ENCODE peak calls at places on chromosomes 11 and 22, in six cellular contexts. One of them, this sample, is unnamed.

GRCh38 chr11:82732734-82733443 is 775 bp downstream of the FAM181B start:
- DNase-seq in ovary: peak
- DNase-seq in AG04450: no peak
- DNase-seq in colonic mucosa: no peak
- DNase-seq in uterus: peak
- DNase-seq in cardiac muscle cell: peak
- DNase-seq in this sample: peak

GRCh38 chr11:11400635-11401232 is 47.7 kb upstream of the CSNK2A3 start:
- DNase-seq in ovary: no peak
- DNase-seq in AG04450: no peak
- DNase-seq in colonic mucosa: no peak
- DNase-seq in uterus: no peak
- DNase-seq in cardiac muscle cell: no peak
- DNase-seq in this sample: no peak

GRCh38 chr11:12271241-12271640 is 106.1 kb upstream of the PARVA start:
- DNase-seq in ovary: no peak
- DNase-seq in AG04450: no peak
- DNase-seq in colonic mucosa: no peak
- DNase-seq in uterus: no peak
- DNase-seq in cardiac muscle cell: no peak
- DNase-seq in this sample: no peak

GRCh38 chr22:49847751-49848689 is 5.6 kb upstream of the ZBED4 start:
- DNase-seq in ovary: no peak
- DNase-seq in AG04450: no peak
- DNase-seq in colonic mucosa: peak
- DNase-seq in uterus: no peak
- DNase-seq in cardiac muscle cell: peak
- DNase-seq in this sample: peak

GRCh38 chr22:44595841-44596341 is 97.9 kb upstream of the RTL6 start:
- DNase-seq in ovary: no peak
- DNase-seq in AG04450: no peak
- DNase-seq in colonic mucosa: no peak
- DNase-seq in uterus: no peak
- DNase-seq in cardiac muscle cell: no peak
- DNase-seq in this sample: no peak

GRCh38 chr11:37948258-37948657 is 1350.2 kb upstream of the RAG2 start:
- DNase-seq in ovary: no peak
- DNase-seq in AG04450: no peak
- DNase-seq in colonic mucosa: no peak
- DNase-seq in uterus: no peak
- DNase-seq in cardiac muscle cell: no peak
- DNase-seq in this sample: no peak

GRCh38 chr11:60343094-60343704 is 16.1 kb downstream of the MS4A6E start:
- DNase-seq in ovary: no peak
- DNase-seq in AG04450: no peak
- DNase-seq in colonic mucosa: no peak
- DNase-seq in uterus: no peak
- DNase-seq in cardiac muscle cell: peak
- DNase-seq in this sample: no peak

GRCh38 chr22:39117585-39118191 is 20.6 kb downstream of the APOBEC3H start:
- DNase-seq in ovary: no peak
- DNase-seq in AG04450: no peak
- DNase-seq in colonic mucosa: peak
- DNase-seq in uterus: no peak
- DNase-seq in cardiac muscle cell: peak
- DNase-seq in this sample: no peak

GRCh38 chr11:69092263-69092662 is 43.5 kb downstream of the TPCN2 start:
- DNase-seq in ovary: no peak
- DNase-seq in AG04450: no peak
- DNase-seq in colonic mucosa: no peak
- DNase-seq in uterus: no peak
- DNase-seq in cardiac muscle cell: no peak
- DNase-seq in this sample: no peak

GRCh38 chr11:47187723-47188122 is 1.5 kb upstream of the PACSIN3 start:
- DNase-seq in ovary: no peak
- DNase-seq in AG04450: no peak
- DNase-seq in colonic mucosa: no peak
- DNase-seq in uterus: no peak
- DNase-seq in cardiac muscle cell: peak
- DNase-seq in this sample: no peak

GRCh38 chr11:47192111-47192510 is 5.9 kb upstream of the PACSIN3 start:
- DNase-seq in ovary: no peak
- DNase-seq in AG04450: no peak
- DNase-seq in colonic mucosa: no peak
- DNase-seq in uterus: no peak
- DNase-seq in cardiac muscle cell: no peak
- DNase-seq in this sample: no peak

GRCh38 chr11:47188262-47188661 is 2.0 kb upstream of the PACSIN3 start:
- DNase-seq in ovary: no peak
- DNase-seq in AG04450: no peak
- DNase-seq in colonic mucosa: no peak
- DNase-seq in uterus: no peak
- DNase-seq in cardiac muscle cell: no peak
- DNase-seq in this sample: no peak

GRCh38 chr11:47186937-47187681 is 875 bp upstream of the PACSIN3 start:
- DNase-seq in ovary: peak
- DNase-seq in AG04450: no peak
- DNase-seq in colonic mucosa: peak
- DNase-seq in uterus: peak
- DNase-seq in cardiac muscle cell: peak
- DNase-seq in this sample: peak

GRCh38 chr11:47189100-47189834 is 3.0 kb upstream of the PACSIN3 start:
- DNase-seq in ovary: no peak
- DNase-seq in AG04450: peak
- DNase-seq in colonic mucosa: no peak
- DNase-seq in uterus: no peak
- DNase-seq in cardiac muscle cell: peak
- DNase-seq in this sample: no peak
- H3K27ac ChIP-seq in ovary: no peak
- H3K27ac ChIP-seq in AG04450: no peak
- H3K27ac ChIP-seq in colonic mucosa: no peak
- H3K27ac ChIP-seq in uterus: peak
- H3K27ac ChIP-seq in cardiac muscle cell: no peak
- H3K27ac ChIP-seq in this sample: no peak

GRCh38 chr22:28911777-28912669 is 28.7 kb downstream of the ZNRF3 start:
- DNase-seq in ovary: no peak
- DNase-seq in AG04450: peak
- DNase-seq in colonic mucosa: peak
- DNase-seq in uterus: no peak
- DNase-seq in cardiac muscle cell: no peak
- DNase-seq in this sample: no peak
- H3K4me3 ChIP-seq in ovary: no peak
- H3K4me3 ChIP-seq in AG04450: no peak
- H3K4me3 ChIP-seq in colonic mucosa: no peak
- H3K4me3 ChIP-seq in uterus: no peak
- H3K4me3 ChIP-seq in cardiac muscle cell: no peak
- H3K4me3 ChIP-seq in this sample: no peak

GRCh38 chr22:19986410-19987341 is 29.9 kb downstream of the ARVCF start:
- DNase-seq in ovary: peak
- DNase-seq in AG04450: peak
- DNase-seq in colonic mucosa: peak
- DNase-seq in uterus: peak
- DNase-seq in cardiac muscle cell: peak
- DNase-seq in this sample: peak
- TF ChIP-seq CTCF in ovary: no peak
- TF ChIP-seq CTCF in AG04450: no peak
- TF ChIP-seq CTCF in colonic mucosa: no peak
- TF ChIP-seq CTCF in uterus: no peak
- TF ChIP-seq CTCF in cardiac muscle cell: no peak
- TF ChIP-seq CTCF in this sample: no peak

GRCh38 chr11:35111171-35112055 is 27.6 kb upstream of the CD44 start:
- DNase-seq in ovary: no peak
- DNase-seq in AG04450: peak
- DNase-seq in colonic mucosa: peak
- DNase-seq in uterus: no peak
- DNase-seq in cardiac muscle cell: no peak
- DNase-seq in this sample: no peak
- H3K27ac ChIP-seq in ovary: no peak
- H3K27ac ChIP-seq in AG04450: peak
- H3K27ac ChIP-seq in colonic mucosa: no peak
- H3K27ac ChIP-seq in uterus: peak
- H3K27ac ChIP-seq in cardiac muscle cell: no peak
- H3K27ac ChIP-seq in this sample: no peak

GRCh38 chr11:117986981-117987495 is 844 bp downstream of the IL10RA start:
- DNase-seq in ovary: no peak
- DNase-seq in AG04450: no peak
- DNase-seq in colonic mucosa: no peak
- DNase-seq in uterus: no peak
- DNase-seq in cardiac muscle cell: no peak
- DNase-seq in this sample: no peak
- H3K4me3 ChIP-seq in ovary: peak
- H3K4me3 ChIP-seq in AG04450: no peak
- H3K4me3 ChIP-seq in colonic mucosa: peak
- H3K4me3 ChIP-seq in uterus: peak
- H3K4me3 ChIP-seq in cardiac muscle cell: no peak
- H3K4me3 ChIP-seq in this sample: peak

DNA sequence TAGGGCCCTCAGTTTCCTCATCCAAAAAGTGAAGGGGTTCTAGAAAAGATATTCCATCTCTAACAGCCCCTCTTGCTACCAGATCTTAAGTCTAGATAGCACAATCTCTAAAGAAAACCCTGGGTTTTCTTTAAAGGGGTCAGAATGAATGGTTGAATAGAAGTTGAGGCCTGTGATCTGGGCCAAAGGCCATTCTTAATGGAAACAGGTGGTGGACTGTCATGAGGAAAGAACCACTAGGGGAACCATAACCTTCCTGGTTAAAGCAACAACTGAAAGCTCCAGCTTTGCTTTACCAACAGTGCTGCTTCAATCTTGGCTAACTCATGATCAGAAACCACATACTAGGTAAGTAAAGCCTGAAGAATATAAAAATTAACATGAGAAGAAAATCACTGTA is 1.8 kb downstream of the CELF1 start:
- DNase-seq in ovary: no peak
- DNase-seq in AG04450: no peak
- DNase-seq in colonic mucosa: no peak
- DNase-seq in uterus: no peak
- DNase-seq in cardiac muscle cell: peak
- DNase-seq in this sample: no peak
- TF ChIP-seq CTCF in ovary: no peak
- TF ChIP-seq CTCF in AG04450: peak
- TF ChIP-seq CTCF in colonic mucosa: peak
- TF ChIP-seq CTCF in uterus: no peak
- TF ChIP-seq CTCF in cardiac muscle cell: peak
- TF ChIP-seq CTCF in this sample: peak